ENCODE peak calls at places on chromosomes 2 and 18, in five cellular contexts. S, N, F, D and T are unnamed samples.

GRCh38 chr2:160209457-160209856 is 9.4 kb upstream of the ITGB6 start:
- DNase-seq in S (no peak), N (no peak), F (no peak), D (no peak), T (peak)

GRCh38 chr2:39140322-39140847 is 19.5 kb upstream of the SOS1 start:
- DNase-seq in S (no peak), N (no peak), F (no peak), D (no peak), T (no peak)

GRCh38 chr2:111652038-111652437 is 232.0 kb downstream of the ANAPC1 start:
- DNase-seq in S (no peak), N (no peak), F (no peak), D (no peak), T (no peak)

GRCh38 chr2:149799296-149799695 is 211.7 kb upstream of the MMADHC start:
- DNase-seq in S (no peak), N (no peak), F (no peak), D (no peak), T (peak)

GRCh38 chr2:160581448-160581847 is 87.8 kb upstream of the RBMS1 start:
- DNase-seq in S (no peak), N (no peak), F (no peak), D (no peak), T (no peak)

GRCh38 chr18:48502906-48503305 is 35.9 kb upstream of the CTIF start:
- DNase-seq in S (no peak), N (no peak), F (no peak), D (no peak), T (no peak)

GRCh38 chr2:116517936-116518335 is 1296.6 kb upstream of the DDX18 start:
- DNase-seq in S (no peak), N (no peak), F (no peak), D (no peak), T (no peak)

GRCh38 chr18:2302012-2302411 is 269.3 kb downstream of the METTL4 start:
- DNase-seq in S (no peak), N (no peak), F (no peak), D (no peak), T (no peak)

GRCh38 chr2:223865907-223866508 is 28.6 kb upstream of the AP1S3 start:
- DNase-seq in S (no peak), N (no peak), F (no peak), D (no peak), T (no peak)

GRCh38 chr2:12314119-12314735 is 402.5 kb upstream of the TRIB2 start:
- DNase-seq in S (no peak), N (no peak), F (peak), D (no peak), T (no peak)